ENCODE peak calls at places on chromosomes 13 and 19, in five cellular contexts. P, U, L, B and D are unnamed samples.

GRCh38 chr19:41533691-41534090 is 42.3 kb upstream of the CEACAM21 start:
- DNase-seq in P (no peak), B (no peak), L (no peak), U (no peak), D (no peak)

GRCh38 chr13:42078113-42078769 is 29.8 kb downstream of the DGKH start:
- DNase-seq in L (peak; percentile 23), U (peak; percentile 20), P (no peak), B (no peak), D (no peak)

GRCh38 chr13:56917966-56918365 is 222.8 kb upstream of the PRR20A start:
- DNase-seq in B (no peak), P (no peak), U (no peak), L (no peak), D (no peak)

GRCh38 chr13:21318891-21319532 is 140.1 kb downstream of the ZDHHC20 start:
- DNase-seq in U (no peak), P (no peak), L (no peak), B (no peak), D (no peak)

GRCh38 chr13:19927117-19927734 is 31.3 kb upstream of the ZMYM2 start:
- DNase-seq in P (no peak), B (no peak), L (peak; percentile 21), U (no peak), D (peak; percentile 62)

GRCh38 chr13:26941345-26942174 is 181.0 kb upstream of the GPR12 start:
- DNase-seq in B (no peak), L (no peak), U (no peak), P (no peak), D (no peak)

GRCh38 chr19:55602104-55603001 is 2.3 kb downstream of the ZNF524 start:
- DNase-seq in U (no peak), B (no peak), L (no peak), P (no peak), D (no peak)

GRCh38 chr19:16952046-16952445 is 63.2 kb downstream of the F2RL3 start:
- DNase-seq in U (no peak), L (no peak), B (no peak), P (no peak), D (no peak)

GRCh38 chr19:413756-414420 is 4.9 kb upstream of the C2CD4C start:
- DNase-seq in L (no peak), B (no peak), P (no peak), U (no peak), D (no peak)

GRCh38 chr13:35530147-35530546 is 53.7 kb upstream of the MAB21L1 start:
- DNase-seq in P (no peak), B (no peak), L (no peak), U (peak; percentile 65), D (no peak)

GRCh38 chr13:52158629-52159158 is 703 bp downstream of the NEK3 start:
- DNase-seq in L (no peak), P (peak; percentile 1), U (peak; percentile 58), B (peak; percentile 33), D (no peak)

GRCh38 chr19:45558399-45558878 is 26.2 kb downstream of the OPA3 start:
- DNase-seq in P (no peak), B (peak; percentile 84), U (peak; percentile 66), L (peak; percentile 73), D (peak; percentile 81)

GRCh38 chr13:46676378-46676725 is 120.6 kb downstream of the ESD start:
- DNase-seq in U (no peak), B (no peak), L (no peak), P (no peak), D (no peak)
- TF ChIP-seq ZBTB33 in U (no peak), B (no peak), L (no peak), P (no peak), D (no peak)

GRCh38 chr13:75482070-75482819 is at the start of gene TBC1D4:
- DNase-seq in P (peak; percentile 66), L (peak; percentile 87), U (peak; percentile 89), B (peak; percentile 78), D (peak; percentile 76)

GRCh38 chr13:75480691-75481175 is 1.2 kb downstream of the TBC1D4 start:
- DNase-seq in U (peak; percentile 73), L (peak; percentile 53), B (peak; percentile 55), P (no peak), D (peak; percentile 63)

GRCh38 chr13:75481176-75482069 is 546 bp downstream of the TBC1D4 start:
- DNase-seq in B (peak; percentile 29), P (no peak), L (no peak), U (peak; percentile 78), D (no peak)

GRCh38 chr13:75479102-75479501 is 2.9 kb downstream of the TBC1D4 start:
- DNase-seq in B (no peak), U (no peak), P (no peak), L (no peak), D (no peak)

GRCh38 chr13:75478659-75479058 is 3.3 kb downstream of the TBC1D4 start:
- DNase-seq in B (no peak), P (no peak), U (no peak), L (peak; percentile 85), D (no peak)
- TF ChIP-seq SIN3A in B (no peak), P (no peak), U (no peak), L (peak; percentile 38), D (no peak)

GRCh38 chr13:73064991-73065390 is 6.2 kb downstream of the KLF5 start:
- DNase-seq in P (no peak), L (no peak), B (no peak), U (no peak), D (no peak)

GRCh38 chr13:73069206-73069815 is 10.5 kb downstream of the KLF5 start:
- DNase-seq in B (no peak), L (no peak), U (no peak), P (no peak), D (no peak)

GRCh38 chr13:73062368-73062767 is 3.6 kb downstream of the KLF5 start:
- DNase-seq in B (no peak), U (no peak), P (no peak), L (no peak), D (no peak)

GRCh38 chr13:73063166-73063565 is 4.4 kb downstream of the KLF5 start:
- DNase-seq in P (no peak), L (no peak), B (no peak), U (no peak), D (no peak)

GRCh38 chr13:73065665-73066350 is 7.0 kb downstream of the KLF5 start:
- DNase-seq in B (no peak), P (no peak), L (no peak), U (no peak), D (no peak)
- TF ChIP-seq RAD21 in B (no peak), P (no peak), L (no peak), U (no peak), D (no peak)

GRCh38 chr19:49802836-49803528 is 10.1 kb downstream of the FUZ start:
- DNase-seq in P (no peak), L (no peak), B (no peak), U (no peak), D (no peak)
- TF ChIP-seq ZBTB33 in P (no peak), L (no peak), B (no peak), U (no peak), D (no peak)

DNA sequence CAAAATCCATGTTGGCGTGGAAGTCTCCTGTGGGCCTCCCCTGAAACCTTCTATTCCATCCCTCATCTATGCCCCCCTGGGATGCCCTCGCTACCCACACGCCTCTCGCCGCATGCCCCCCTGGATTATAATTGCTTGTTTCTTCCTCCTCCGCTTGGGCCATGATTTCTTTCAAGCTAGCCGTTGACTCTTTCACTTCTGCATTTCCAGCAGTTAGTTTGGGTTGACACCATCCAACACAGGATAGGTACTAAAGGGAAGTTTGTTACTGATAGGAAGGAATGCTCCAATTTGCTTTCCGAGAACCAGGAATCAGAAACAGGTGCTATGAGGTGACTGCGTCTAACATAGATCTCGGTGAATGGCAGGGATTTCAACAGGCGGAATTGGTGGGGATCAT is 7.7 kb upstream of the SLC25A15 start:
- DNase-seq in B (no peak), P (no peak), L (no peak), U (no peak), D (no peak)
- TF ChIP-seq SIN3A in B (no peak), P (no peak), L (no peak), U (no peak), D (no peak)